ENCODE peak calls at places on chromosome 1, in five cellular contexts. One of them, this sample, is unnamed.

GRCh38 chr1:179194068-179194537 is 35.4 kb downstream of the ABL2 start:
- DNase-seq in lung: no peak
- DNase-seq in WERI-Rb-1: no peak
- DNase-seq in effector memory CD4-positive, alpha-beta T cell: no peak
- DNase-seq in aorta: no peak
- DNase-seq in this sample: no peak

GRCh38 chr1:202586018-202586821 is 124.0 kb downstream of the SYT2 start:
- DNase-seq in lung: no peak
- DNase-seq in WERI-Rb-1: no peak
- DNase-seq in effector memory CD4-positive, alpha-beta T cell: no peak
- DNase-seq in aorta: peak
- DNase-seq in this sample: no peak

GRCh38 chr1:167033646-167034045 is 44.6 kb downstream of the MAEL start:
- DNase-seq in lung: no peak
- DNase-seq in WERI-Rb-1: no peak
- DNase-seq in effector memory CD4-positive, alpha-beta T cell: no peak
- DNase-seq in aorta: no peak
- DNase-seq in this sample: no peak

GRCh38 chr1:42957229-42957879 is 1.3 kb downstream of the SLC2A1 start:
- DNase-seq in lung: no peak
- DNase-seq in WERI-Rb-1: no peak
- DNase-seq in effector memory CD4-positive, alpha-beta T cell: no peak
- DNase-seq in aorta: no peak
- DNase-seq in this sample: no peak

GRCh38 chr1:247747616-247748015 is 325 bp downstream of the OR14A2 start:
- DNase-seq in lung: no peak
- DNase-seq in WERI-Rb-1: no peak
- DNase-seq in effector memory CD4-positive, alpha-beta T cell: no peak
- DNase-seq in aorta: no peak
- DNase-seq in this sample: no peak

GRCh38 chr1:30130106-30130505 is 593.3 kb downstream of the MATN1 start:
- DNase-seq in lung: no peak
- DNase-seq in WERI-Rb-1: no peak
- DNase-seq in effector memory CD4-positive, alpha-beta T cell: no peak
- DNase-seq in aorta: no peak
- DNase-seq in this sample: no peak

GRCh38 chr1:910311-910880 is 13.3 kb upstream of the SAMD11 start:
- DNase-seq in lung: no peak
- DNase-seq in WERI-Rb-1: no peak
- DNase-seq in effector memory CD4-positive, alpha-beta T cell: no peak
- DNase-seq in aorta: peak
- DNase-seq in this sample: no peak

GRCh38 chr1:54980046-54980527 is 341 bp upstream of the TMEM61 start:
- DNase-seq in lung: no peak
- DNase-seq in WERI-Rb-1: no peak
- DNase-seq in effector memory CD4-positive, alpha-beta T cell: no peak
- DNase-seq in aorta: no peak
- DNase-seq in this sample: no peak

GRCh38 chr1:91314643-91315042 is 90.0 kb downstream of the HFM1 start:
- DNase-seq in lung: no peak
- DNase-seq in WERI-Rb-1: no peak
- DNase-seq in effector memory CD4-positive, alpha-beta T cell: no peak
- DNase-seq in aorta: no peak
- DNase-seq in this sample: no peak

GRCh38 chr1:164667600-164667999 is 108.6 kb downstream of the PBX1 start:
- DNase-seq in lung: no peak
- DNase-seq in WERI-Rb-1: no peak
- DNase-seq in effector memory CD4-positive, alpha-beta T cell: no peak
- DNase-seq in aorta: no peak
- DNase-seq in this sample: no peak

GRCh38 chr1:162018418-162018817 is 5.3 kb downstream of the OLFML2B start:
- DNase-seq in lung: no peak
- DNase-seq in WERI-Rb-1: no peak
- DNase-seq in effector memory CD4-positive, alpha-beta T cell: no peak
- DNase-seq in aorta: no peak
- DNase-seq in this sample: no peak

GRCh38 chr1:86712088-86712860 is 7.9 kb downstream of the SH3GLB1 start:
- DNase-seq in lung: no peak
- DNase-seq in WERI-Rb-1: no peak
- DNase-seq in effector memory CD4-positive, alpha-beta T cell: no peak
- DNase-seq in aorta: no peak
- DNase-seq in this sample: no peak

GRCh38 chr1:66253330-66253921 is 280.5 kb upstream of the SGIP1 start:
- DNase-seq in lung: no peak
- DNase-seq in WERI-Rb-1: no peak
- DNase-seq in effector memory CD4-positive, alpha-beta T cell: no peak
- DNase-seq in aorta: no peak
- DNase-seq in this sample: no peak

GRCh38 chr1:107358611-107359342 is 217.9 kb downstream of the NTNG1 start:
- DNase-seq in lung: no peak
- DNase-seq in WERI-Rb-1: peak
- DNase-seq in effector memory CD4-positive, alpha-beta T cell: no peak
- DNase-seq in aorta: no peak
- DNase-seq in this sample: no peak

GRCh38 chr1:165078391-165078790 is 278.1 kb downstream of the LMX1A start:
- DNase-seq in lung: no peak
- DNase-seq in WERI-Rb-1: no peak
- DNase-seq in effector memory CD4-positive, alpha-beta T cell: no peak
- DNase-seq in aorta: no peak
- DNase-seq in this sample: no peak

GRCh38 chr1:14915356-14916054 is 238.0 kb upstream of the TMEM51 start:
- DNase-seq in lung: no peak
- DNase-seq in WERI-Rb-1: peak
- DNase-seq in effector memory CD4-positive, alpha-beta T cell: no peak
- DNase-seq in aorta: no peak
- DNase-seq in this sample: no peak

GRCh38 chr1:192350351-192350750 is 33.6 kb downstream of the RGS21 start:
- DNase-seq in lung: no peak
- DNase-seq in WERI-Rb-1: peak
- DNase-seq in effector memory CD4-positive, alpha-beta T cell: no peak
- DNase-seq in aorta: no peak
- DNase-seq in this sample: no peak

GRCh38 chr1:164865385-164865784 is 306.4 kb downstream of the PBX1 start:
- DNase-seq in lung: no peak
- DNase-seq in WERI-Rb-1: no peak
- DNase-seq in effector memory CD4-positive, alpha-beta T cell: no peak
- DNase-seq in aorta: no peak
- DNase-seq in this sample: no peak

GRCh38 chr1:221697924-221698425 is 43.9 kb downstream of the DUSP10 start:
- DNase-seq in lung: no peak
- DNase-seq in WERI-Rb-1: no peak
- DNase-seq in effector memory CD4-positive, alpha-beta T cell: no peak
- DNase-seq in aorta: no peak
- DNase-seq in this sample: no peak

GRCh38 chr1:226711976-226712778 is 26.9 kb downstream of the ITPKB start:
- DNase-seq in lung: no peak
- DNase-seq in WERI-Rb-1: no peak
- DNase-seq in effector memory CD4-positive, alpha-beta T cell: peak
- DNase-seq in aorta: no peak
- DNase-seq in this sample: no peak

GRCh38 chr1:21672478-21673276 is 3.5 kb upstream of the RAP1GAP start:
- DNase-seq in lung: no peak
- DNase-seq in WERI-Rb-1: no peak
- DNase-seq in effector memory CD4-positive, alpha-beta T cell: no peak
- DNase-seq in aorta: no peak
- DNase-seq in this sample: no peak

GRCh38 chr1:15684042-15684461 is at the start of gene PLEKHM2:
- DNase-seq in lung: no peak
- DNase-seq in WERI-Rb-1: peak
- DNase-seq in effector memory CD4-positive, alpha-beta T cell: no peak
- DNase-seq in aorta: peak
- DNase-seq in this sample: no peak

GRCh38 chr1:157994704-157995540 is 1.5 kb downstream of the KIRREL1 start:
- DNase-seq in lung: no peak
- DNase-seq in WERI-Rb-1: no peak
- DNase-seq in effector memory CD4-positive, alpha-beta T cell: no peak
- DNase-seq in aorta: peak
- DNase-seq in this sample: no peak

GRCh38 chr1:203797948-203798347 is 2.5 kb downstream of the ZBED6 start:
- DNase-seq in lung: no peak
- DNase-seq in WERI-Rb-1: no peak
- DNase-seq in effector memory CD4-positive, alpha-beta T cell: no peak
- DNase-seq in aorta: no peak
- DNase-seq in this sample: no peak

GRCh38 chr1:79603862-79604261 is 597.3 kb upstream of the ADGRL4 start:
- DNase-seq in lung: no peak
- DNase-seq in WERI-Rb-1: no peak
- DNase-seq in effector memory CD4-positive, alpha-beta T cell: no peak
- DNase-seq in aorta: no peak
- DNase-seq in this sample: no peak

DNA sequence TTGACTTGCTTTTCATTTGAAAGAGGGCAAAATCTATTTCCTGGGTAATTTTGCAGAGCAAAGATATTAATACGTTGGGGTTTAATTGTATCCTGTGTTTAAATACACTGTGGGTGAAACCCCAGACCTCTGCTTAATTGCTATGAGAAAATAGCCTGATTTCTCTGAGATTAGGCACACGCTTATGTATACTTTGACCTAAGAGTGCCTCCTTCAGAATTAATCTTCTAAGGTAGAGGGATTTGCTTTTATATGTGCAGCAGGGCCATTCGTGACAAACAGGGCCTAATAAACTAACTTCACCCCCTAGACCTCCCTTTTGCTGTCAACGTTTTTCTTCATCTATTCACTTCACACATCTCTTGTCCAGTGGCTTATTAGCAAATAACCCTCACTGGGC is 216.9 kb upstream of the ADGRL2 start:
- DNase-seq in lung: no peak
- DNase-seq in WERI-Rb-1: no peak
- DNase-seq in effector memory CD4-positive, alpha-beta T cell: no peak
- DNase-seq in aorta: no peak
- DNase-seq in this sample: no peak
- H3K27ac ChIP-seq in lung: no peak
- H3K27ac ChIP-seq in WERI-Rb-1: no peak
- H3K27ac ChIP-seq in effector memory CD4-positive, alpha-beta T cell: no peak
- H3K27ac ChIP-seq in aorta: no peak
- H3K27ac ChIP-seq in this sample: no peak

DNA sequence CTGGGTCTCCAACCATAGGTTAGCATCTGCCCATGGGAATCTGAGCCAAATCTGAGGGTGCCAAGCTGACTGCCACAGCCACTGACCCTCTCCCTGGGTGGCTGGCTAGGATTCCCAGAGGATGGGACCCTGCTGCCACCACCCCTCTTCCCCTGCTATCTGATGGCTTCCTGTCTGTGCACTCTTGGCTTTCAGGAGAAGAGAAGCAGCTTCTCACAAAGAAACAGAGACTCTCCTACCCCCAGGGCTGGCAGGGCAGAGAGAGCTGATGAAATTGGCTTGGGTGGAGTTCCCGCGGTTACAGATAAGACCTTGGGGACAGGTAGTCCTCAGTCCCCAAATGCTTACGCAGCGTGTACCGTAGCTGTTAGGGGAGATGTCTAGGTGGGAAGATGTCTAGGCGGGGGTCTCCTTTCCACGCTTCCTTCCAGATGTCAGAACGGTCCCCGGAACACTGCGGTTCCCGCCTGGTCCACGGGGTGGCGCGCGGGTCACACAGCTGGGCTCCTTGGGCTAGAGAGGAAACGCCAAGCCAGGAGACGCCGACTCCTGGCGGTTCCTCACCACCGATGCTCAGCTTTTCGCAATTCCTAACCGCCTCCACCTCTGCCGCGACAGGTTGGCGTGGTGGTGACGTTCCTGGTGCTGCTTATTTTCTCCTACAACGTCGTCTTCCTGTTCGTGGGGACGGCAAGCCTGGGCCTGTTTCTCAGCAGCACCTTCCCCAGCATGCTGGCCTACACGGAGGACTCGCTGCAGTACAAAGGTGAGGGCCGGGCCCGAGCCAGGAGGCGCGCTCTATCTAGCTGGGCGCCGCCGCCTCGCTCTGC is 40.1 kb downstream of the ELK4 start:
- DNase-seq in lung: peak
- DNase-seq in WERI-Rb-1: peak
- DNase-seq in effector memory CD4-positive, alpha-beta T cell: peak
- DNase-seq in aorta: peak
- DNase-seq in this sample: peak
- H3K27ac ChIP-seq in lung: peak
- H3K27ac ChIP-seq in WERI-Rb-1: peak
- H3K27ac ChIP-seq in effector memory CD4-positive, alpha-beta T cell: peak
- H3K27ac ChIP-seq in aorta: no peak
- H3K27ac ChIP-seq in this sample: no peak

GRCh38 chr1:182159443-182159842 is 97.9 kb upstream of the ZNF648 start:
- DNase-seq in lung: no peak
- DNase-seq in WERI-Rb-1: no peak
- DNase-seq in effector memory CD4-positive, alpha-beta T cell: no peak
- DNase-seq in aorta: no peak
- DNase-seq in this sample: no peak

GRCh38 chr1:182166321-182166720 is 104.8 kb upstream of the ZNF648 start:
- DNase-seq in lung: no peak
- DNase-seq in WERI-Rb-1: no peak
- DNase-seq in effector memory CD4-positive, alpha-beta T cell: no peak
- DNase-seq in aorta: no peak
- DNase-seq in this sample: no peak

GRCh38 chr1:182164273-182164672 is 102.8 kb upstream of the ZNF648 start:
- DNase-seq in lung: no peak
- DNase-seq in WERI-Rb-1: no peak
- DNase-seq in effector memory CD4-positive, alpha-beta T cell: no peak
- DNase-seq in aorta: peak
- DNase-seq in this sample: peak

GRCh38 chr1:182166750-182167149 is 105.2 kb upstream of the ZNF648 start:
- DNase-seq in lung: no peak
- DNase-seq in WERI-Rb-1: no peak
- DNase-seq in effector memory CD4-positive, alpha-beta T cell: no peak
- DNase-seq in aorta: no peak
- DNase-seq in this sample: no peak

GRCh38 chr1:182163821-182164223 is 102.3 kb upstream of the ZNF648 start:
- DNase-seq in lung: no peak
- DNase-seq in WERI-Rb-1: no peak
- DNase-seq in effector memory CD4-positive, alpha-beta T cell: no peak
- DNase-seq in aorta: peak
- DNase-seq in this sample: peak
- H3K27ac ChIP-seq in lung: peak
- H3K27ac ChIP-seq in WERI-Rb-1: no peak
- H3K27ac ChIP-seq in effector memory CD4-positive, alpha-beta T cell: no peak
- H3K27ac ChIP-seq in aorta: no peak
- H3K27ac ChIP-seq in this sample: peak

DNA sequence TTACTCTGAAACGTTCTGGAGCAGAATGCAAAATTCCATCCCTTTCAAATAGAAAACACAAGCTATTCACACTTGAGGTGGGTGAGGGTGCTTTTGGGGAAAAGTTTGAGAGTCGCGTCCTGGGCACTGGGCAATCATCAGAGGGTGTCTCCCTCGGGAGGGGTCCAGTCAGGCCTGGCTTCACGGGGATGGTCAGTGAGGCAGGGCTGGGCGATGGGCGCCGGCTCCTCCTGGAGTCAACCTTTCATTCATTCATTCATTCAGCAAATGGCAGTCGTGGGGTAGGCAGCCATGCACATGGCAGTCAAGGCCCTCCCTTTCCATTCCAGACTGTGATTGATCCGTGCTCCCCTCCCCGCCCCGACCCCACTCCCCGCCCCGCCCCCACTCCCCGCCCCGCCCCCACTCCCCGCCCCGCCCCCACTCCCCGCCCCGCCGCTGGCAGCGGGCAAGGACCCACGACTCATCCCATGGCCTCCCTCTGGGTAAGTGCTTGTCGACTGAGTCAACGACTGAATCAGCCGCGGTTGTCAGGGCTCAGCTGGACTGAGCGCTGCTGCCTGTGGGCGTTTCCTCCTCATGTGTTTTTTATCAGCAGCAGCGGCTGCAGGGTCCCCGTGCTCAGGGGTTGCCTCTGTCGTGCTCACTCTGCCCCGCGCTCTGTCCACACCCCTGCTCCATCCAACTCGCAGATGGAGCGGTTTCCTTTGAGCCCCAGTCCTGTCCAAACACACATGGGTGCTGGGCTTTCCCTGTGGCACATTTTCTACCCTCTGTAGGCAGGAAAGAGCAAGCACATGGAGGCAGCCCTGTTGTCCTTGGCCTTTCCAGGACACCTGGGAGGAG is 12.5 kb upstream of the SPSB1 start:
- DNase-seq in lung: peak
- DNase-seq in WERI-Rb-1: no peak
- DNase-seq in effector memory CD4-positive, alpha-beta T cell: no peak
- DNase-seq in aorta: peak
- DNase-seq in this sample: no peak
- H3K27ac ChIP-seq in lung: no peak
- H3K27ac ChIP-seq in WERI-Rb-1: no peak
- H3K27ac ChIP-seq in effector memory CD4-positive, alpha-beta T cell: no peak
- H3K27ac ChIP-seq in aorta: no peak
- H3K27ac ChIP-seq in this sample: no peak

This sample was measured in substantia nigra.